ENCODE peak calls at places on chromosome 16, in ten cellular contexts. K, A, P, Z, B, O, C, T, U and I are unnamed samples.

GRCh38 chr16:19582050-19582784 is 26.7 kb downstream of the VPS35L start:
- DNase-seq in K (no peak), A (no peak), P (no peak), Z (no peak), B (no peak), O (no peak), C (no peak), T (no peak), U (no peak), I (no peak)

GRCh38 chr16:87371261-87371866 is 12.2 kb downstream of the FBXO31 start:
- DNase-seq in K (no peak), A (no peak), P (no peak), Z (peak; percentile 30), B (peak; percentile 15), O (peak; percentile 62), C (no peak), T (no peak), U (no peak), I (no peak)

GRCh38 chr16:5042574-5043171 is 8.9 kb upstream of the NAGPA start:
- DNase-seq in K (no peak), A (peak; percentile 30), P (peak; percentile 49), Z (peak; percentile 30), B (no peak), O (peak; percentile 32), C (no peak), T (no peak), U (no peak), I (no peak)

GRCh38 chr16:85216522-85217375 is 104.5 kb upstream of the CIBAR2 start:
- DNase-seq in K (no peak), A (no peak), P (no peak), Z (no peak), B (no peak), O (no peak), C (no peak), T (no peak), U (no peak), I (no peak)

GRCh38 chr16:88686062-88686438 is 257 bp downstream of the SNAI3 start:
- DNase-seq in K (no peak), A (no peak), P (no peak), Z (no peak), B (peak; percentile 51), O (no peak), C (no peak), T (peak; percentile 45), U (no peak), I (no peak)

GRCh38 chr16:84593825-84594724 is 23.8 kb downstream of the COTL1 start:
- DNase-seq in K (peak; percentile 57), A (no peak), P (peak; percentile 45), Z (no peak), B (peak; percentile 86), O (peak; percentile 97), C (peak; percentile 54), T (peak; percentile 73), U (no peak), I (peak; percentile 81)

GRCh38 chr16:77450790-77451487 is 16.1 kb upstream of the ADAMTS18 start:
- DNase-seq in K (no peak), A (no peak), P (no peak), Z (no peak), B (no peak), O (peak; percentile 51), C (no peak), T (peak; percentile 97), U (no peak), I (no peak)

GRCh38 chr16:74575175-74575804 is 31.6 kb downstream of the GLG1 start:
- DNase-seq in K (no peak), A (no peak), P (no peak), Z (no peak), B (no peak), O (no peak), C (no peak), T (no peak), U (no peak), I (no peak)

GRCh38 chr16:27251561-27252205 is 16.9 kb downstream of the NSMCE1 start:
- DNase-seq in K (no peak), A (no peak), P (no peak), Z (no peak), B (no peak), O (no peak), C (no peak), T (no peak), U (no peak), I (no peak)

GRCh38 chr16:79217375-79218011 is 383.0 kb downstream of the MAF start:
- DNase-seq in K (no peak), A (no peak), P (no peak), Z (no peak), B (no peak), O (no peak), C (no peak), T (no peak), U (no peak), I (no peak)

GRCh38 chr16:78462261-78463208 is 363.1 kb downstream of the WWOX start:
- DNase-seq in K (no peak), A (no peak), P (no peak), Z (no peak), B (no peak), O (peak; percentile 80), C (no peak), T (peak; percentile 56), U (no peak), I (no peak)

GRCh38 chr16:17481741-17482140 is 11.0 kb upstream of the XYLT1 start:
- DNase-seq in K (no peak), A (no peak), P (no peak), Z (no peak), B (no peak), O (no peak), C (no peak), T (no peak), U (no peak), I (no peak)

GRCh38 chr16:21650517-21650916 is 1.9 kb downstream of the IGSF6 start:
- DNase-seq in K (no peak), A (no peak), P (no peak), Z (no peak), B (no peak), O (no peak), C (no peak), T (no peak), U (no peak), I (no peak)

GRCh38 chr16:57764341-57765159 is 29.0 kb downstream of the KATNB1 start:
- DNase-seq in K (no peak), A (peak; percentile 65), P (peak; percentile 90), Z (no peak), B (peak; percentile 53), O (no peak), C (no peak), T (no peak), U (no peak), I (no peak)

GRCh38 chr16:273547-274421 is 2.0 kb downstream of the RGS11 start:
- DNase-seq in K (no peak), A (no peak), P (no peak), Z (no peak), B (no peak), O (no peak), C (no peak), T (no peak), U (no peak), I (no peak)

GRCh38 chr16:20385844-20386832 is 18.4 kb downstream of the PDILT start:
- DNase-seq in K (peak; percentile 43), A (no peak), P (peak; percentile 41), Z (peak; percentile 84), B (peak; percentile 33), O (peak; percentile 74), C (peak; percentile 10), T (peak; percentile 26), U (peak; percentile 59), I (peak; percentile 32)